ENCODE peak calls at places on chromosomes 16 and 17, in five cellular contexts. E, X, N, I and J are unnamed samples.
A peak's percentile ranks its signal among the peaks of the same experiment; 100 is the strongest.

GRCh38 chr16:51440096-51440495 is 289.0 kb upstream of the SALL1 start:
- DNase-seq in N (no peak), E (no peak), X (no peak), I (no peak), J (no peak)

GRCh38 chr17:52306314-52306713 is 147.8 kb upstream of the CA10 start:
- DNase-seq in X (no peak), E (no peak), N (no peak), I (no peak), J (no peak)

GRCh38 chr16:27867122-27868110 is 196.1 kb downstream of the GSG1L start:
- DNase-seq in E (peak; percentile 93), X (no peak), I (peak; percentile 92), N (peak; percentile 74), J (peak; percentile 78)

GRCh38 chr17:3475812-3476686 is at the start of gene ASPA:
- DNase-seq in I (no peak), N (no peak), E (no peak), X (no peak), J (no peak)

GRCh38 chr17:30954046-30954805 is 16.6 kb upstream of the RNF135 start:
- DNase-seq in E (peak; percentile 17), X (no peak), N (peak; percentile 76), I (no peak), J (no peak)

GRCh38 chr16:57277586-57277985 is 6.9 kb downstream of the PLLP start:
- DNase-seq in E (no peak), N (peak; percentile 70), X (no peak), I (no peak), J (no peak)

GRCh38 chr17:9355841-9356240 is 219.8 kb downstream of the STX8 start:
- DNase-seq in I (no peak), N (no peak), X (no peak), E (no peak), J (no peak)

GRCh38 chr16:1812732-1813163 is 13.9 kb downstream of the HAGH start:
- DNase-seq in I (peak; percentile 84), N (peak; percentile 70), X (no peak), E (peak; percentile 82), J (peak; percentile 70)

GRCh38 chr16:119835-120234 is 18.6 kb downstream of the NPRL3 start:
- DNase-seq in X (no peak), E (peak; percentile 89), N (no peak), I (no peak), J (no peak)

GRCh38 chr17:34626141-34626681 is 46.8 kb downstream of the TMEM132E start:
- DNase-seq in E (no peak), N (no peak), I (no peak), X (no peak), J (no peak)

GRCh38 chr16:49559242-49559641 is 185.6 kb downstream of the C16orf78 start:
- DNase-seq in E (no peak), X (no peak), N (no peak), I (no peak), J (no peak)

GRCh38 chr16:55248058-55248457 is 75.9 kb upstream of the IRX6 start:
- DNase-seq in E (no peak), X (no peak), I (no peak), N (no peak), J (no peak)

GRCh38 chr16:46854846-46855245 is 23.9 kb upstream of the C16orf87 start:
- DNase-seq in I (no peak), E (no peak), N (no peak), X (no peak), J (no peak)

GRCh38 chr17:74017461-74017860 is 186.0 kb upstream of the RPL38 start:
- DNase-seq in I (no peak), N (no peak), X (no peak), E (no peak), J (no peak)

GRCh38 chr17:2071024-2071385 is 16.1 kb downstream of the HIC1 start:
- DNase-seq in X (no peak), I (no peak), E (no peak), N (no peak), J (no peak)

GRCh38 chr16:24611310-24611709 is 71.9 kb downstream of the RBBP6 start:
- DNase-seq in I (no peak), E (no peak), X (no peak), N (no peak), J (no peak)

GRCh38 chr16:24609740-24610420 is 70.5 kb downstream of the RBBP6 start:
- DNase-seq in X (no peak), N (no peak), E (peak; percentile 35), I (peak; percentile 27), J (peak; percentile 24)

GRCh38 chr16:24612656-24613055 is 73.3 kb downstream of the RBBP6 start:
- DNase-seq in N (no peak), X (no peak), E (no peak), I (no peak), J (no peak)

GRCh38 chr16:24609417-24609739 is 70.0 kb downstream of the RBBP6 start:
- DNase-seq in X (no peak), N (no peak), E (no peak), I (no peak), J (no peak)

DNA sequence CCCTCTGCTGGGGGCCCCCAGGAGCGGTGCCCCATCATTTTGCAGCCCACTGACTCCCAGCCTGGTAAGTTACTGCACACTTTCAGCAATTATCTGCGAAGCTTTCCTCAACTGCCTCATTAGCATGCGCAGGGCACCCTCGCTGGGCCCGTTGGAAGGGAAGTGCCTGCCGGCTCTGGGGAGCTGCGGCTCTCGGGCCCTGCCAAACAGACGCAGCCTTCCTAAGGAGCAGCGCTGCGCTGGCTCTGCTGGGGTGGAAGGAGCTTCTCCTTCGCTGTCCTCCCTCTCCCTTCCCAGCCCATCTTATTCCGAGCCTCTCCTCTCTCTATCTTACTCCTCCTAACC is 71.0 kb downstream of the RBBP6 start:
- DNase-seq in I (no peak), N (peak; percentile 14), E (no peak), X (no peak), J (no peak)
- TF ChIP-seq GABPA in I (no peak), N (no peak), E (no peak), X (no peak), J (no peak)

GRCh38 chr17:45940293-45940692 is 45.9 kb downstream of the MAPT start:
- DNase-seq in N (no peak), E (no peak), I (no peak), X (no peak), J (no peak)

GRCh38 chr17:45939398-45939797 is 45.0 kb downstream of the MAPT start:
- DNase-seq in X (no peak), N (no peak), I (no peak), E (no peak), J (no peak)

GRCh38 chr17:45940826-45941225 is 46.5 kb downstream of the MAPT start:
- DNase-seq in X (no peak), E (no peak), I (no peak), N (no peak), J (no peak)

GRCh38 chr17:45941395-45941794 is 47.0 kb downstream of the MAPT start:
- DNase-seq in E (no peak), I (no peak), N (no peak), X (no peak), J (no peak)

DNA sequence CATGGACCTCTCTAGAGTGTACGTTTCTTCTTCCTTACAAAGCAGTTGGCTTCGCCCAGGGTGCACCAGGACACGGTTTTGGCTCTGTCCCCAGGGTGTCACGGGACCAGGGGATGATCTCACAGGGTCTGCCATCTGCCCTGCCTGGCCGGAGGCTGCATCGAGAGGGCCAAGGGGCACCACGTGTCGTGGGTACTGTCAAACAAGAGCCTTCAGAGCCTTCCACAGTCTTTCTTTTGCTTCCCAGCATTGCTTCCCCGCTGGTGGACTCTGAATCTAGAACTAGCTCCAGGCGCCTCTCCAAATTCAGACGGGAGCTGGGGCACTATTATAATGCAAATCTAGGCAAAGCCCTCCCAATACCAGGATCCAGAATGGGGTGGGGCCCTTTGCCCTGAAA is 47.9 kb downstream of the MAPT start:
- DNase-seq in N (no peak), I (peak; percentile 54), E (no peak), X (no peak), J (no peak)
- TF ChIP-seq GABPA in N (no peak), I (no peak), E (no peak), X (no peak), J (no peak)

GRCh38 chr17:79838541-79839274 is 532 bp downstream of the CBX4 start:
- DNase-seq in N (peak; percentile 55), X (no peak), E (peak; percentile 71), I (peak; percentile 88), J (no peak)

GRCh38 chr17:79839363-79840203 is at the start of gene CBX4:
- DNase-seq in X (no peak), N (peak; percentile 92), E (peak; percentile 97), I (peak; percentile 99), J (peak; percentile 92)

GRCh38 chr17:79840989-79841286 is 1.7 kb upstream of the CBX4 start:
- DNase-seq in N (no peak), X (no peak), I (no peak), E (no peak), J (no peak)

GRCh38 chr17:79841369-79842135 is 2.3 kb upstream of the CBX4 start:
- DNase-seq in X (no peak), E (no peak), N (no peak), I (no peak), J (no peak)

GRCh38 chr17:79840204-79840988 is 1.2 kb upstream of the CBX4 start:
- DNase-seq in X (no peak), I (peak; percentile 85), N (no peak), E (no peak), J (no peak)
- TF ChIP-seq GABPA in X (no peak), I (no peak), N (no peak), E (no peak), J (no peak)

GRCh38 chr16:4042581-4042980 is 73.7 kb downstream of the ADCY9 start:
- DNase-seq in N (no peak), E (no peak), X (no peak), I (no peak), J (no peak)
- TF ChIP-seq GABPA in N (no peak), E (no peak), X (no peak), I (no peak), J (no peak)

DNA sequence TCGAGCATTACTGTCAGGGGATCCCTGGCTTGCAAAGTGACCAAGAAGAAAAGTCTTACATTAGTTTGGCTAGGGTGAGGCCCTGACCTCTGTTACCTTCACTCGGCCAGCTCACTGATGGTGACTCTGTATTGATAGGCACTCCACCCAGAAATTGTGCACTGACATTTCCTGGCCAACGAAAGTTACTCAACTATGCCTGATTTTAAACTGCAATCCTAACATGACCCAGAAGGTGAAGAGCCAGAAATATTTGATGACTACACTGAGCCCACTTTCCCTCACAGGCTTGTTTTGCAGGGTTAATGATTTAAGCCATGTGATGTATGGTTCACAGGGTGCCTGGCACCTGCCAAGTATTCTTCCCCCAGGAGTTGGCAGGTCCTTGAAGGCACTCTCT is 208.2 kb upstream of the MAF start:
- DNase-seq in E (no peak), I (no peak), X (no peak), N (no peak), J (no peak)
- TF ChIP-seq GABPA in E (no peak), I (no peak), X (no peak), N (no peak), J (no peak)

GRCh38 chr16:80938035-80938927 is 68.4 kb downstream of the CMC2 start:
- DNase-seq in X (no peak), I (no peak), E (no peak), N (no peak), J (no peak)
- TF ChIP-seq GABPA in X (no peak), I (no peak), E (no peak), N (no peak), J (no peak)

DNA sequence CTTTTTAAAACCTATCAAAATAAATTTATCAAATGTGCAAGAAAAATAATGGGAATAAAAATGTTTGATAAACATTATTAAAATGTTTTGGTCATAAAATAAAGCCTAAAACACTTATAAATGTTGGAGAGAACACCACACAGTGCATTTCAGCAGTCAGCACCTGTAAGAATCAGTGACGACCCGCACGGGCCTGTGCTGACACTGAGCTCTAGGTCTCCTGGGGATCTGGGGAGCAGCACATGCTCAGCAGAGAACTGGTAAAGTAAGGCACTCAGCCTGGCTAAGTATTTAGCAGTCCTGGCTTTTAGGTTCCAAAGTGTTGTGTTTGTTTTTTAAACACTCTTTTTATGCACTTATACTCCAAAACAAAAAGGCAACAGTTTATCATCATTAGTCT is 46.9 kb downstream of the HELZ start:
- DNase-seq in N (no peak), E (no peak), I (no peak), X (no peak), J (no peak)
- TF ChIP-seq GABPA in N (no peak), E (no peak), I (no peak), X (no peak), J (no peak)